ENCODE peak calls at places on chromosomes 13 and 19, in four cellular contexts. F is endothelial cell of umbilical vein, T is IMR-90, A is mesothelial cell of epicardium. I is an unnamed sample.
A peak's percentile ranks its signal among the peaks of the same experiment; 100 is the strongest.

GRCh38 chr13:107376393-107377085 is 808.6 kb upstream of the ARGLU1 start:
- DNase-seq in F (no peak), T (peak; percentile 18), A (no peak), I (no peak)

GRCh38 chr19:39434123-39435076 is 1.3 kb downstream of the RPS16 start:
- DNase-seq in F (no peak), T (no peak), A (no peak), I (no peak)

GRCh38 chr19:1252818-1253513 is 4.6 kb downstream of the MIDN start:
- DNase-seq in F (peak; percentile 88), T (peak; percentile 97), A (no peak), I (no peak)

GRCh38 chr19:50772408-50773311 is 2.4 kb downstream of the GPR32 start:
- DNase-seq in F (peak; percentile 21), T (peak; percentile 24), A (no peak), I (no peak)

GRCh38 chr13:40916207-40916998 is 102.7 kb downstream of the ELF1 start:
- DNase-seq in F (no peak), T (peak; percentile 21), A (no peak), I (no peak)

GRCh38 chr19:16368385-16369305 is 44.0 kb downstream of the KLF2 start:
- DNase-seq in F (no peak), T (no peak), A (no peak), I (no peak)

GRCh38 chr13:94121686-94122085 is 357.8 kb downstream of the DCT start:
- DNase-seq in F (no peak), T (peak; percentile 86), A (no peak), I (no peak)

GRCh38 chr13:33202644-33203169 is 82.8 kb downstream of the STARD13 start:
- DNase-seq in F (no peak), T (no peak), A (no peak), I (no peak)

GRCh38 chr13:112775791-112776279 is 86.0 kb downstream of the ATP11A start:
- DNase-seq in F (no peak), T (no peak), A (no peak), I (no peak)

GRCh38 chr19:788821-789472 is 8.3 kb upstream of the PTBP1 start:
- DNase-seq in F (no peak), T (no peak), A (no peak), I (no peak)

GRCh38 chr19:33329060-33329459 is 26.7 kb upstream of the CEBPA start:
- DNase-seq in F (no peak), T (no peak), A (no peak), I (no peak)

GRCh38 chr13:99907627-99908026 is 63.9 kb downstream of the ZIC5 start:
- DNase-seq in F (no peak), T (no peak), A (no peak), I (no peak)

GRCh38 chr19:19634516-19635312 is 6.7 kb upstream of the LPAR2 start:
- DNase-seq in F (no peak), T (no peak), A (no peak), I (no peak)

GRCh38 chr19:19635313-19635702 is 7.3 kb upstream of the LPAR2 start:
- DNase-seq in F (no peak), T (no peak), A (no peak), I (no peak)

GRCh38 chr19:19637186-19637522 is 6.3 kb downstream of the GMIP start:
- DNase-seq in F (no peak), T (no peak), A (no peak), I (no peak)

GRCh38 chr19:19636573-19636972 is 6.9 kb downstream of the GMIP start:
- DNase-seq in F (no peak), T (no peak), A (no peak), I (no peak)

DNA sequence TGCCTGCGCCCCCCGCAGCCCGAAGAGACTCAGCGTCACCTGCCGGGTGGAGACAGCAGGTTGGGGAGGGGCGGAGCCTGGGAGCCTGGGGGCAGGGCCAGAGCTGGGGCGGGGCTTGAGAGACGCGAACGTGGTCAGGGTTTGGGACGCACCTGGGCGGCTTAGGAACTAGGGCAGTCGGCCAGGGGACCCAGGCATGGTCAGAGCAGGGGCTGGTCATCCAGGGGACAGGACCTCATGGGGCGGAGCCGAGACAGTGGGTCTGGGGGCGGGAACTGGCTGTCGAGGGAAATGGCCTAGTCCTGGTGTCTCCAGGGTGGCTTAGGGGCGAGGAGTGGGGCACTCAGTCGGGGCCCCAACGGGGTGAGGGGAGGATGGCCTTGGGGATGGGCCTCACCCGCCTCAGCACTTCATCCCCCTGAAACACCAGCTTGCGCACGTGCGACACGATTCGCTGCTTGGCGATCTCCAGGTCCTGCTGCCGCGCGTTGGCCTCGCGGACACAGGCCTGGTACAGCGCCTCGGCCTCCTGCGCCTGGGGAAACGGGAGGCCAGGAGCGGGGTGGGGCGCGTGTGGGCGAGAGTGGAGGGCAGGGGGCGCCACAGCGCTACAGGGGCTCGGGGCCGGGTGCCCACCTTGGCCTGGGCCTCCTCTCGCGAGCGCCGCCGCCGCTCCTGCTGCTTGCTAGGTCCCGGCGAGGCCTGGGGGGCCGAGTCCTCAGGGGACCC is 5.8 kb downstream of the GMIP start:
- DNase-seq in F (no peak), T (no peak), A (no peak), I (no peak)
- TF ChIP-seq CTCF in F (no peak), T (no peak), A (no peak), I (no peak)

DNA sequence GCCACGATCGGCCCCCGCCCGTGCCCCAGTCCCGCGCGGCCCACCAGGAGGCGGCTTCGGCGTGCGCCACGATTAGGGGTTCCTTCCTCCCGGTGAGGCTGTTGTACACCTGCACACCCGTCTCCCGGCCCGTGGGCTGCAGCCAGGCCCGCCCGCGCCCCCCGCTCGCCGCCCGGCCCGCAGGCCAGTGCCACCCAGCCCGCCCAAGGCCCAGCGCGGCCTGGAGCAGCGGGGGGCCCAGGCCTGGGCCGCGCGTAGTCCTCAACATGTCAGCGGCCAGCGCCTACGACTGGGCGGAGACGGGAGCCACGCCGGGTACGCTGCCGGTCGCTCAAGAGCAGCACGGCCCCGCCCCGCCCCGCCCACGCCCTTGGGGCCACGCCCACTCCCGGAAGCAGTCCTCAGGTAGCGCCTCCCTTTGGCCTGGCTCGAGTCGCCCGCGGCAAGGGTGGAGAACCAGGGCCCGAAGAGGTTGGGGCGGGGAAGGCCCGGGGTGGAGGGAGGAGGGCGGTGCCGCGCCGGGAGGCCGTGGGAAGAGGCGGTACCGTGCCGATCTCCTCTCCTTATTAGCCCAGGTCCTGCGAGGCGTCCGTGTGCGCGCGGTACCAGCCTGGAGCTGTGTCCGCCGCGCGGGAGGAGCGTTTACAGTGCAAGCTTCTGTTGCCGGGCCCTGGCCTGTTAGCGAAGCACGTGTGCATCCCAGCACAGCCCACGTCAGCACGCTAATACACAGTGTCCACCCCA is at the start of gene CARS2:
- DNase-seq in F (peak; percentile 94), T (peak; percentile 91), A (peak; percentile 87), I (peak; percentile 92)
- TF ChIP-seq CTCF in F (no peak), T (peak; percentile 15), A (no peak), I (peak; percentile 14)

DNA sequence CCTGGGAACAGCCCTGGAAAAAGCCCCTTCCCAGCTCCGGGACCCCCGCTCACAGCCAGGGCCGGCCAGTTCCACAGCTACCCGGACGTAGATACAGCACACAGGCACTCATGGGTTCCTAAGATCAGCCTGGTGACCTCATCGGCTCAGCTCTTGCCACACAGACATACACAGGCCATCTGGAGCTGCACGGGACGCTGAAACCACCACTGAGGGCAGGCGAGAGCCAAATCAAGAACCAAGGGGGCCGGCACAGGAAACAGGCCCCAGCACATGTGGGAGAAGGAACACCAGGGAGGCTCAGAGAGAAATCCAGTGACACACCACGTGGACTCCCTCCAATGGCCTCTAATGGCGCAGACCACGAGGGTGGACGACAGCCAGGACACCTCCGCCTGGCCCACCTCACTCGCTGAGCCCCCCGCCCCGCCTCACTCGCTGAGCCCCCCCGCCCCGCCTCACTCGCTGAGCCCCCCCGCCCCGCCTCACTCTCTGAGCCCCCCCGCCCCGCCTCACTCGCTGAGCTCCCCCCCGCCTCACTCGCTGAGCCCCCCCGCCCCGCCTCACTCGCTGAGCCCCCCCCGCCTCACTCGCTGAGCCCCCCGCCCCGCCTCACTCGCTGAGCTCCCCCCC is 69.7 kb upstream of the C13orf46 start:
- DNase-seq in F (no peak), T (peak; percentile 95), A (no peak), I (no peak)
- TF ChIP-seq CTCF in F (no peak), T (peak; percentile 57), A (no peak), I (no peak)

GRCh38 chr13:90362718-90363117 is 984.8 kb upstream of the MIR17HG start:
- DNase-seq in F (no peak), T (peak; percentile 0), A (no peak), I (no peak)

GRCh38 chr13:90360785-90361184 is 986.7 kb upstream of the MIR17HG start:
- DNase-seq in F (no peak), T (no peak), A (no peak), I (no peak)

GRCh38 chr13:90365130-90365529 is 982.4 kb upstream of the MIR17HG start:
- DNase-seq in F (no peak), T (no peak), A (no peak), I (no peak)
- TF ChIP-seq CTCF in F (no peak), T (no peak), A (no peak), I (no peak)

GRCh38 chr19:10070730-10071446 is 15.2 kb upstream of the SHFL start:
- DNase-seq in F (no peak), T (no peak), A (no peak), I (no peak)

GRCh38 chr19:10079031-10079453 is 7.1 kb upstream of the SHFL start:
- DNase-seq in F (no peak), T (no peak), A (no peak), I (no peak)

GRCh38 chr19:10076535-10076934 is 9.6 kb upstream of the SHFL start:
- DNase-seq in F (no peak), T (no peak), A (no peak), I (no peak)

GRCh38 chr19:10078329-10078728 is 7.8 kb upstream of the SHFL start:
- DNase-seq in F (no peak), T (no peak), A (no peak), I (no peak)

DNA sequence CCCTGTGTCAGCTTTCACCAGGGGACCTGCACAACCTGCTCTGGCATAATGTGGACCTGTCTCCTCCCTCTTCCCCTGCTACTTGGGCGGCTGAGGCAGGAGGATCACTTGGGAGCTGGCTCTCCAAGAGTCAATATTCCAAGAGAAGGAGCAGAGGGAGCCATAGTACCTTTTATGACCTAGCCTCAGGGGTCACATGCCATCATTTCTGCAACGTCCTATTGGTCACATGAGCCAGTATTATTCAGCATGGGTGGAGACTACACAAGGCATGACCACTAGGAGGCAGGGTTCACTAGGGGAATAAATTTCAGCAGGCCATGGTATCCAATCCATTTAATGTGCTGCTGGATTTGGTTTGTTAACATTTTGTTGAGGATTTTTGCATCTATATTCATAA is 12.0 kb upstream of the SHFL start:
- DNase-seq in F (peak; percentile 25), T (peak; percentile 36), A (no peak), I (no peak)
- TF ChIP-seq CTCF in F (peak; percentile 46), T (peak; percentile 42), A (peak; percentile 43), I (peak; percentile 19)

GRCh38 chr13:106098778-106099177 is 436.7 kb downstream of the EFNB2 start:
- DNase-seq in F (no peak), T (no peak), A (no peak), I (no peak)
- TF ChIP-seq CTCF in F (no peak), T (no peak), A (no peak), I (no peak)

DNA sequence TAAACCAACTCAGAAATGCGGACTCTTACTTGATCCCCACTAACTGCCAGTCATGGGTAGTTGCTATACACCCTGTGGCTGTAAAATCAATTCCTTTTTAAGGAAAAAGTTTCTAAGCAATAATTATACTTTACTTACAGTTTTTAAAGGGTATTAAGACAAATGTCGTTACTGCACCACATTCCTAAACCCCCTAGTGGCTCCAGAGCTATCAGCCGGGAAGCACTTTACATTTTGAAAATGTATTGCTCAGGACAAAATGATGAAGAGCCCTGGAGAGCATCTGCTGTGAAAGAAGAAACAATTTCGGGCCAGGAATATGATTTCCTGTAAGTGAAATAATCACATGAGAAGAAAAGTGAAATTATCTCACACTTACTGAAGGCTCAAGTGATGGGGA is 36.7 kb downstream of the DCLK1 start:
- DNase-seq in F (no peak), T (no peak), A (no peak), I (no peak)
- TF ChIP-seq CTCF in F (no peak), T (no peak), A (no peak), I (no peak)

I was measured in progenitor cell of endocrine pancreas.